ENCODE peak calls at places on chromosomes 4 and X, in six cellular contexts. One of them, this sample, is unnamed.

GRCh38 chr4:88001871-88002270 is 5.6 kb upstream of the PKD2 start:
- DNase-seq in BE2C: no peak
- DNase-seq in sciatic nerve: no peak
- DNase-seq in DMS79 treated with DMSO at 0.1 percent for 48 hours: no peak
- DNase-seq in ureter: no peak
- DNase-seq in adipocyte: no peak
- DNase-seq in this sample: no peak

GRCh38 chrX:45196701-45197100 is 4.0 kb downstream of the DIPK2B start:
- DNase-seq in BE2C: no peak
- DNase-seq in sciatic nerve: no peak
- DNase-seq in DMS79 treated with DMSO at 0.1 percent for 48 hours: no peak
- DNase-seq in ureter: no peak
- DNase-seq in adipocyte: peak
- DNase-seq in this sample: no peak

GRCh38 chr4:39823193-39823592 is 125.3 kb downstream of the UBE2K start:
- DNase-seq in BE2C: no peak
- DNase-seq in sciatic nerve: no peak
- DNase-seq in DMS79 treated with DMSO at 0.1 percent for 48 hours: no peak
- DNase-seq in ureter: no peak
- DNase-seq in adipocyte: peak
- DNase-seq in this sample: no peak

GRCh38 chr4:107863850-107864371 is 39.2 kb downstream of the SGMS2 start:
- DNase-seq in BE2C: peak
- DNase-seq in sciatic nerve: no peak
- DNase-seq in DMS79 treated with DMSO at 0.1 percent for 48 hours: no peak
- DNase-seq in ureter: no peak
- DNase-seq in adipocyte: peak
- DNase-seq in this sample: no peak

GRCh38 chr4:151409470-151410313 is 716 bp downstream of the FHIP1A start:
- DNase-seq in BE2C: peak
- DNase-seq in sciatic nerve: peak
- DNase-seq in DMS79 treated with DMSO at 0.1 percent for 48 hours: no peak
- DNase-seq in ureter: peak
- DNase-seq in adipocyte: no peak
- DNase-seq in this sample: peak

GRCh38 chr4:128461300-128462103 is 173.9 kb upstream of the PGRMC2 start:
- DNase-seq in BE2C: peak
- DNase-seq in sciatic nerve: no peak
- DNase-seq in DMS79 treated with DMSO at 0.1 percent for 48 hours: no peak
- DNase-seq in ureter: peak
- DNase-seq in adipocyte: peak
- DNase-seq in this sample: no peak

GRCh38 chr4:3199661-3200422 is 49.1 kb upstream of the MSANTD1 start:
- DNase-seq in BE2C: no peak
- DNase-seq in sciatic nerve: peak
- DNase-seq in DMS79 treated with DMSO at 0.1 percent for 48 hours: no peak
- DNase-seq in ureter: no peak
- DNase-seq in adipocyte: peak
- DNase-seq in this sample: no peak

GRCh38 chrX:56947695-56948094 is 47.6 kb downstream of the SPIN3 start:
- DNase-seq in BE2C: no peak
- DNase-seq in sciatic nerve: no peak
- DNase-seq in DMS79 treated with DMSO at 0.1 percent for 48 hours: no peak
- DNase-seq in ureter: no peak
- DNase-seq in adipocyte: peak
- DNase-seq in this sample: no peak

GRCh38 chr4:154577324-154577723 is 13.2 kb downstream of the FGA start:
- DNase-seq in BE2C: no peak
- DNase-seq in sciatic nerve: no peak
- DNase-seq in DMS79 treated with DMSO at 0.1 percent for 48 hours: no peak
- DNase-seq in ureter: no peak
- DNase-seq in adipocyte: peak
- DNase-seq in this sample: no peak

GRCh38 chr4:2537011-2537830 is 774 bp downstream of the FAM193A start:
- DNase-seq in BE2C: peak
- DNase-seq in sciatic nerve: peak
- DNase-seq in DMS79 treated with DMSO at 0.1 percent for 48 hours: peak
- DNase-seq in ureter: peak
- DNase-seq in adipocyte: peak
- DNase-seq in this sample: peak

GRCh38 chr4:170687751-170688150 is 598.0 kb upstream of the AADAT start:
- DNase-seq in BE2C: no peak
- DNase-seq in sciatic nerve: no peak
- DNase-seq in DMS79 treated with DMSO at 0.1 percent for 48 hours: no peak
- DNase-seq in ureter: no peak
- DNase-seq in adipocyte: no peak
- DNase-seq in this sample: peak

GRCh38 chrX:87397103-87397886 is 120.3 kb upstream of the KLHL4 start:
- DNase-seq in BE2C: no peak
- DNase-seq in sciatic nerve: no peak
- DNase-seq in DMS79 treated with DMSO at 0.1 percent for 48 hours: no peak
- DNase-seq in ureter: no peak
- DNase-seq in adipocyte: no peak
- DNase-seq in this sample: no peak

GRCh38 chr4:74793757-74794340 is 474 bp downstream of the BTC start:
- DNase-seq in BE2C: peak
- DNase-seq in sciatic nerve: peak
- DNase-seq in DMS79 treated with DMSO at 0.1 percent for 48 hours: peak
- DNase-seq in ureter: peak
- DNase-seq in adipocyte: peak
- DNase-seq in this sample: peak

GRCh38 chrX:23554304-23554703 is 113.0 kb upstream of the PRDX4 start:
- DNase-seq in BE2C: peak
- DNase-seq in sciatic nerve: no peak
- DNase-seq in DMS79 treated with DMSO at 0.1 percent for 48 hours: peak
- DNase-seq in ureter: no peak
- DNase-seq in adipocyte: peak
- DNase-seq in this sample: no peak

GRCh38 chr4:15031993-15032660 is 29.8 kb downstream of the CPEB2 start:
- DNase-seq in BE2C: no peak
- DNase-seq in sciatic nerve: no peak
- DNase-seq in DMS79 treated with DMSO at 0.1 percent for 48 hours: no peak
- DNase-seq in ureter: no peak
- DNase-seq in adipocyte: peak
- DNase-seq in this sample: no peak

GRCh38 chrX:122868626-122869025 is 315.5 kb upstream of the GRIA3 start:
- DNase-seq in BE2C: no peak
- DNase-seq in sciatic nerve: no peak
- DNase-seq in DMS79 treated with DMSO at 0.1 percent for 48 hours: no peak
- DNase-seq in ureter: no peak
- DNase-seq in adipocyte: peak
- DNase-seq in this sample: no peak

GRCh38 chr4:663046-663437 is 11.0 kb downstream of the ATP5ME start:
- DNase-seq in BE2C: no peak
- DNase-seq in sciatic nerve: peak
- DNase-seq in DMS79 treated with DMSO at 0.1 percent for 48 hours: no peak
- DNase-seq in ureter: no peak
- DNase-seq in adipocyte: no peak
- DNase-seq in this sample: no peak

GRCh38 chr4:76620723-76621463 is 185.9 kb downstream of the SHROOM3 start:
- DNase-seq in BE2C: no peak
- DNase-seq in sciatic nerve: no peak
- DNase-seq in DMS79 treated with DMSO at 0.1 percent for 48 hours: peak
- DNase-seq in ureter: no peak
- DNase-seq in adipocyte: no peak
- DNase-seq in this sample: no peak

GRCh38 chrX:76172325-76172887 is 456 bp upstream of the PBDC1 start:
- DNase-seq in BE2C: no peak
- DNase-seq in sciatic nerve: no peak
- DNase-seq in DMS79 treated with DMSO at 0.1 percent for 48 hours: peak
- DNase-seq in ureter: no peak
- DNase-seq in adipocyte: no peak
- DNase-seq in this sample: no peak

GRCh38 chrX:11532291-11533075 is 133.2 kb downstream of the ARHGAP6 start:
- DNase-seq in BE2C: peak
- DNase-seq in sciatic nerve: no peak
- DNase-seq in DMS79 treated with DMSO at 0.1 percent for 48 hours: no peak
- DNase-seq in ureter: no peak
- DNase-seq in adipocyte: peak
- DNase-seq in this sample: peak

GRCh38 chr4:94419956-94420355 is 31.8 kb upstream of the PDLIM5 start:
- DNase-seq in BE2C: no peak
- DNase-seq in sciatic nerve: no peak
- DNase-seq in DMS79 treated with DMSO at 0.1 percent for 48 hours: no peak
- DNase-seq in ureter: no peak
- DNase-seq in adipocyte: peak
- DNase-seq in this sample: no peak

GRCh38 chr4:106201373-106201772 is 114.6 kb downstream of the TBCK start:
- DNase-seq in BE2C: no peak
- DNase-seq in sciatic nerve: no peak
- DNase-seq in DMS79 treated with DMSO at 0.1 percent for 48 hours: no peak
- DNase-seq in ureter: no peak
- DNase-seq in adipocyte: peak
- DNase-seq in this sample: no peak

GRCh38 chr4:20859097-20859781 is 159.0 kb downstream of the PACRGL start:
- DNase-seq in BE2C: no peak
- DNase-seq in sciatic nerve: no peak
- DNase-seq in DMS79 treated with DMSO at 0.1 percent for 48 hours: no peak
- DNase-seq in ureter: no peak
- DNase-seq in adipocyte: no peak
- DNase-seq in this sample: no peak

GRCh38 chrX:111886678-111887077 is 10.7 kb downstream of the TRPC5OS start:
- DNase-seq in BE2C: no peak
- DNase-seq in sciatic nerve: no peak
- DNase-seq in DMS79 treated with DMSO at 0.1 percent for 48 hours: no peak
- DNase-seq in ureter: no peak
- DNase-seq in adipocyte: no peak
- DNase-seq in this sample: no peak

GRCh38 chr4:183300070-183300469 is 20.0 kb downstream of the CLDN22 start:
- DNase-seq in BE2C: no peak
- DNase-seq in sciatic nerve: no peak
- DNase-seq in DMS79 treated with DMSO at 0.1 percent for 48 hours: no peak
- DNase-seq in ureter: no peak
- DNase-seq in adipocyte: no peak
- DNase-seq in this sample: no peak

GRCh38 chr4:20543131-20543530 is 157.1 kb upstream of the PACRGL start:
- DNase-seq in BE2C: no peak
- DNase-seq in sciatic nerve: no peak
- DNase-seq in DMS79 treated with DMSO at 0.1 percent for 48 hours: no peak
- DNase-seq in ureter: no peak
- DNase-seq in adipocyte: peak
- DNase-seq in this sample: no peak

GRCh38 chr4:106773106-106773905 is 262.8 kb downstream of the DKK2 start:
- DNase-seq in BE2C: no peak
- DNase-seq in sciatic nerve: no peak
- DNase-seq in DMS79 treated with DMSO at 0.1 percent for 48 hours: no peak
- DNase-seq in ureter: no peak
- DNase-seq in adipocyte: peak
- DNase-seq in this sample: no peak

GRCh38 chrX:124518888-124519287 is 172.5 kb downstream of the SH2D1A start:
- DNase-seq in BE2C: no peak
- DNase-seq in sciatic nerve: no peak
- DNase-seq in DMS79 treated with DMSO at 0.1 percent for 48 hours: no peak
- DNase-seq in ureter: no peak
- DNase-seq in adipocyte: no peak
- DNase-seq in this sample: no peak

GRCh38 chrX:72105436-72105835 is 26.3 kb downstream of the RTL5 start:
- DNase-seq in BE2C: no peak
- DNase-seq in sciatic nerve: no peak
- DNase-seq in DMS79 treated with DMSO at 0.1 percent for 48 hours: no peak
- DNase-seq in ureter: no peak
- DNase-seq in adipocyte: no peak
- DNase-seq in this sample: no peak

GRCh38 chr4:67393699-67394281 is 151.5 kb downstream of the CENPC start:
- DNase-seq in BE2C: peak
- DNase-seq in sciatic nerve: no peak
- DNase-seq in DMS79 treated with DMSO at 0.1 percent for 48 hours: peak
- DNase-seq in ureter: no peak
- DNase-seq in adipocyte: peak
- DNase-seq in this sample: no peak

GRCh38 chrX:107736781-107737531 is 38.6 kb downstream of the TSC22D3 start:
- DNase-seq in BE2C: no peak
- DNase-seq in sciatic nerve: no peak
- DNase-seq in DMS79 treated with DMSO at 0.1 percent for 48 hours: peak
- DNase-seq in ureter: no peak
- DNase-seq in adipocyte: no peak
- DNase-seq in this sample: peak

GRCh38 chr4:17024430-17024829 is 126.0 kb upstream of the LDB2 start:
- DNase-seq in BE2C: no peak
- DNase-seq in sciatic nerve: no peak
- DNase-seq in DMS79 treated with DMSO at 0.1 percent for 48 hours: no peak
- DNase-seq in ureter: no peak
- DNase-seq in adipocyte: peak
- DNase-seq in this sample: no peak

GRCh38 chr4:52106701-52107100 is 55.6 kb downstream of the SPATA18 start:
- DNase-seq in BE2C: no peak
- DNase-seq in sciatic nerve: no peak
- DNase-seq in DMS79 treated with DMSO at 0.1 percent for 48 hours: no peak
- DNase-seq in ureter: no peak
- DNase-seq in adipocyte: peak
- DNase-seq in this sample: no peak

GRCh38 chr4:16024009-16024408 is 59.8 kb downstream of the PROM1 start:
- DNase-seq in BE2C: no peak
- DNase-seq in sciatic nerve: no peak
- DNase-seq in DMS79 treated with DMSO at 0.1 percent for 48 hours: no peak
- DNase-seq in ureter: no peak
- DNase-seq in adipocyte: no peak
- DNase-seq in this sample: no peak

GRCh38 chrX:78024349-78025108 is 55.1 kb upstream of the PGAM4 start:
- DNase-seq in BE2C: peak
- DNase-seq in sciatic nerve: no peak
- DNase-seq in DMS79 treated with DMSO at 0.1 percent for 48 hours: no peak
- DNase-seq in ureter: no peak
- DNase-seq in adipocyte: peak
- DNase-seq in this sample: peak